ENCODE peak calls at places on chromosomes 5 and 9, in four cellular contexts. H, E, N and L are unnamed samples.

GRCh38 chr9:132531187-132531586 is 51.2 kb upstream of the BARHL1 start:
- DNase-seq in H (no peak), E (no peak), N (no peak), L (no peak)

GRCh38 chr9:105438136-105438839 is 9.5 kb upstream of the FSD1L start:
- DNase-seq in H (no peak), E (peak), N (no peak), L (no peak)

GRCh38 chr9:20623021-20623747 is 885 bp upstream of the MLLT3 start:
- DNase-seq in H (peak), E (no peak), N (peak), L (peak)

GRCh38 chr5:112418412-112419049 is 546 bp downstream of the EPB41L4A start:
- DNase-seq in H (peak), E (peak), N (peak), L (peak)

GRCh38 chr9:133151041-133151440 is 12.7 kb downstream of the GBGT1 start:
- DNase-seq in H (no peak), E (no peak), N (peak), L (no peak)

GRCh38 chr5:151680944-151681427 is 5.7 kb downstream of the SPARC start:
- DNase-seq in H (no peak), E (no peak), N (no peak), L (peak)

GRCh38 chr5:146860213-146860891 is 18.2 kb downstream of the PPP2R2B start:
- DNase-seq in H (no peak), E (no peak), N (no peak), L (no peak)

GRCh38 chr5:93582677-93583524 is at the start of gene NR2F1:
- DNase-seq in H (peak), E (peak), N (peak), L (peak)

GRCh38 chr9:37710039-37710438 is 43.6 kb upstream of the TRMT10B start:
- DNase-seq in H (no peak), E (no peak), N (no peak), L (no peak)

GRCh38 chr5:177300236-177300880 is 3.2 kb downstream of the RAB24 start:
- DNase-seq in H (peak), E (peak), N (peak), L (peak)

GRCh38 chr5:159884917-159885620 is 31.2 kb upstream of the ADRA1B start:
- DNase-seq in H (peak), E (peak), N (no peak), L (no peak)

GRCh38 chr9:102072061-102072764 is 333.8 kb upstream of the GRIN3A start:
- DNase-seq in H (no peak), E (no peak), N (no peak), L (no peak)

GRCh38 chr5:147504001-147504400 is 5.9 kb downstream of the DPYSL3 start:
- DNase-seq in H (no peak), E (peak), N (no peak), L (no peak)

GRCh38 chr9:38421498-38422211 is 2.6 kb downstream of the IGFBPL1 start:
- DNase-seq in H (no peak), E (no peak), N (no peak), L (no peak)

GRCh38 chr5:176899946-176900782 is 1.0 kb upstream of the HK3 start:
- DNase-seq in H (no peak), E (no peak), N (no peak), L (no peak)

GRCh38 chr9:70511858-70512257 is 97.4 kb upstream of the KLF9 start:
- DNase-seq in H (no peak), E (no peak), N (no peak), L (no peak)

GRCh38 chr9:534886-535285 is 306.6 kb upstream of the DMRT1 start:
- DNase-seq in H (peak), E (no peak), N (no peak), L (peak)

GRCh38 chr5:74767579-74767913 is 497 bp downstream of the NSA2 start:
- DNase-seq in H (peak), E (peak), N (no peak), L (no peak)

GRCh38 chr5:175415303-175415702 is 28.7 kb downstream of the DRD1 start:
- DNase-seq in H (no peak), E (no peak), N (no peak), L (no peak)

GRCh38 chr9:108184941-108185340 is 670.8 kb downstream of the ACTL7B start:
- DNase-seq in H (peak), E (peak), N (no peak), L (no peak)

GRCh38 chr9:98810106-98810840 is 2.8 kb downstream of the GALNT12 start:
- DNase-seq in H (no peak), E (no peak), N (no peak), L (no peak)

GRCh38 chr5:23221838-23222237 is 285.6 kb upstream of the PRDM9 start:
- DNase-seq in H (no peak), E (no peak), N (no peak), L (no peak)

GRCh38 chr5:53930457-53930856 is 370.0 kb downstream of the NDUFS4 start:
- DNase-seq in H (no peak), E (no peak), N (no peak), L (no peak)

GRCh38 chr9:12776775-12777055 is 1.9 kb downstream of the LURAP1L start:
- DNase-seq in H (no peak), E (no peak), N (no peak), L (no peak)

GRCh38 chr5:34017254-34017653 is 9.4 kb upstream of the AMACR start:
- DNase-seq in H (no peak), E (no peak), N (no peak), L (no peak)

GRCh38 chr5:145245354-145245753 is 589.8 kb downstream of the PRELID2 start:
- DNase-seq in H (no peak), E (no peak), N (no peak), L (no peak)

GRCh38 chr5:160033546-160034252 is 24.8 kb downstream of the TTC1 start:
- DNase-seq in H (no peak), E (no peak), N (no peak), L (no peak)

GRCh38 chr5:122078116-122078865 is at the start of gene LOX:
- DNase-seq in H (peak), E (peak), N (peak), L (peak)

GRCh38 chr9:120478208-120478607 is 101.8 kb downstream of the CDK5RAP2 start:
- DNase-seq in H (no peak), E (peak), N (peak), L (no peak)

GRCh38 chr5:121853853-121854252 is 2.2 kb downstream of the FTMT start:
- DNase-seq in H (no peak), E (no peak), N (no peak), L (no peak)

GRCh38 chr5:7066471-7067235 is 329.3 kb upstream of the ADCY2 start:
- DNase-seq in H (no peak), E (no peak), N (no peak), L (no peak)

GRCh38 chr9:100689635-100690034 is 111.8 kb downstream of the CAVIN4 start:
- DNase-seq in H (no peak), E (no peak), N (no peak), L (no peak)

GRCh38 chr9:82558855-82559615 is 503.9 kb downstream of the RASEF start:
- DNase-seq in H (no peak), E (no peak), N (no peak), L (no peak)

GRCh38 chr5:82365744-82366228 is 87.6 kb upstream of the RPS23 start:
- DNase-seq in H (peak), E (peak), N (no peak), L (no peak)